ENCODE peak calls at places on chromosome 20, in five cellular contexts. B is omental fat pad, V is NCI-H1092 treated with DMSO at 0.1 percent for 48 hours, Y is endodermal cell, G is dermis microvascular lymphatic vessel endothelial cell. T is an unnamed sample.

GRCh38 chr20:33578510-33578909 is 83.6 kb upstream of the C20orf144 start:
- DNase-seq in B (no peak), V (peak; percentile 19), Y (no peak), G (no peak), T (no peak)

GRCh38 chr20:50655325-50655880 is 35.9 kb downstream of the RIPOR3 start:
- DNase-seq in B (peak; percentile 50), V (peak; percentile 44), Y (no peak), G (no peak), T (no peak)

GRCh38 chr20:37095609-37096414 is at the start of gene RBL1:
- DNase-seq in B (peak; percentile 51), V (peak; percentile 96), Y (peak; percentile 97), G (peak; percentile 83), T (peak; percentile 33)

GRCh38 chr20:14148042-14148441 is 152.7 kb downstream of the MACROD2 start:
- DNase-seq in B (no peak), V (no peak), Y (no peak), G (no peak), T (no peak)

GRCh38 chr20:45918182-45918737 is 6.3 kb upstream of the PLTP start:
- DNase-seq in B (no peak), V (no peak), Y (no peak), G (no peak), T (no peak)

GRCh38 chr20:63313349-63314014 is 20.5 kb downstream of the COL20A1 start:
- DNase-seq in B (no peak), V (no peak), Y (no peak), G (no peak), T (no peak)

GRCh38 chr20:9660236-9660868 is 146.0 kb downstream of the LAMP5 start:
- DNase-seq in B (no peak), V (no peak), Y (peak; percentile 82), G (peak; percentile 19), T (no peak)

GRCh38 chr20:17488916-17489600 is 42.1 kb downstream of the BFSP1 start:
- DNase-seq in B (no peak), V (no peak), Y (peak; percentile 36), G (no peak), T (no peak)

GRCh38 chr20:37986873-37987601 is 46.2 kb downstream of the TTI1 start:
- DNase-seq in B (no peak), V (no peak), Y (no peak), G (no peak), T (no peak)

GRCh38 chr20:31712112-31712553 is 10.5 kb downstream of the BCL2L1 start:
- DNase-seq in B (no peak), V (peak; percentile 11), Y (no peak), G (peak; percentile 82), T (no peak)

GRCh38 chr20:51695574-51696303 is 72.5 kb downstream of the ATP9A start:
- DNase-seq in B (no peak), V (no peak), Y (no peak), G (peak; percentile 97), T (peak; percentile 69)

GRCh38 chr20:57361517-57361916 is 10.5 kb downstream of the RAE1 start:
- DNase-seq in B (no peak), V (no peak), Y (peak; percentile 26), G (peak; percentile 32), T (peak; percentile 22)

GRCh38 chr20:25540273-25540672 is 45.1 kb downstream of the NINL start:
- DNase-seq in B (no peak), V (no peak), Y (peak; percentile 75), G (peak; percentile 37), T (no peak)

GRCh38 chr20:46588532-46589509 is 38.4 kb upstream of the OCSTAMP start:
- DNase-seq in B (no peak), V (no peak), Y (no peak), G (no peak), T (no peak)

GRCh38 chr20:44692932-44693476 is 22.2 kb upstream of the CCN5 start:
- DNase-seq in B (no peak), V (no peak), Y (peak; percentile 73), G (peak; percentile 99), T (peak; percentile 94)

GRCh38 chr20:24934101-24934661 is 14.9 kb upstream of the CST7 start:
- DNase-seq in B (no peak), V (no peak), Y (peak; percentile 20), G (no peak), T (no peak)

GRCh38 chr20:15889073-15889923 is 684.0 kb downstream of the KIF16B start:
- DNase-seq in B (no peak), V (peak; percentile 65), Y (peak; percentile 56), G (no peak), T (no peak)

GRCh38 chr20:45070932-45071632 is 29.8 kb downstream of the KCNS1 start:
- DNase-seq in B (no peak), V (no peak), Y (no peak), G (peak; percentile 81), T (peak; percentile 49)

GRCh38 chr20:50312682-50313187 is 122.1 kb downstream of the CEBPB start:
- DNase-seq in B (no peak), V (no peak), Y (peak; percentile 39), G (peak; percentile 63), T (peak; percentile 33)

GRCh38 chr20:39879296-39879695 is 809.7 kb downstream of the MAFB start:
- DNase-seq in B (no peak), V (no peak), Y (no peak), G (no peak), T (no peak)

GRCh38 chr20:64186071-64186598 is 21.9 kb downstream of the MYT1 start:
- DNase-seq in B (no peak), V (no peak), Y (no peak), G (no peak), T (no peak)

GRCh38 chr20:49247792-49248191 is 28.6 kb downstream of the DDX27 start:
- DNase-seq in B (no peak), V (no peak), Y (no peak), G (peak; percentile 90), T (peak; percentile 75)

GRCh38 chr20:47854687-47855212 is 69.5 kb upstream of the SULF2 start:
- DNase-seq in B (no peak), V (peak; percentile 31), Y (peak; percentile 88), G (peak; percentile 77), T (no peak)

GRCh38 chr20:38113401-38114325 is 51.4 kb downstream of the TGM2 start:
- DNase-seq in B (no peak), V (peak; percentile 25), Y (peak; percentile 92), G (peak; percentile 61), T (no peak)